ENCODE peak calls at places on chromosomes 7 and 10, in seven cellular contexts. Z is left ventricle myocardium inferior; J is AG04449; D is body of pancreas; I is PC-3; C is CD8-positive, alpha-beta T cell; F is transverse colon. X is an unnamed sample.

GRCh38 chr10:27884185-27884630 is 114.7 kb downstream of the ODAD2 start:
- DNase-seq in Z (no peak), J (no peak), D (no peak), I (no peak), C (no peak), F (no peak), X (no peak)

GRCh38 chr10:89481662-89482061 is 53.7 kb downstream of the SLC16A12 start:
- DNase-seq in Z (no peak), J (peak), D (no peak), I (peak), C (no peak), F (no peak), X (no peak)

GRCh38 chr7:33744293-33744692 is 161.0 kb upstream of the BMPER start:
- DNase-seq in Z (no peak), J (no peak), D (no peak), I (peak), C (no peak), F (no peak), X (no peak)

GRCh38 chr7:131359136-131359776 is 31.6 kb downstream of the MKLN1 start:
- DNase-seq in Z (no peak), J (no peak), D (no peak), I (no peak), C (no peak), F (no peak), X (no peak)

GRCh38 chr7:150412016-150412415 is 32.9 kb downstream of the ZNF775 start:
- DNase-seq in Z (no peak), J (no peak), D (no peak), I (no peak), C (no peak), F (no peak), X (no peak)

GRCh38 chr7:78226059-78226658 is 427.6 kb downstream of the PHTF2 start:
- DNase-seq in Z (peak), J (no peak), D (peak), I (peak), C (no peak), F (peak), X (peak)

GRCh38 chr7:22356010-22356854 is 722 bp downstream of the RAPGEF5 start:
- DNase-seq in Z (no peak), J (no peak), D (no peak), I (peak), C (no peak), F (peak), X (no peak)

GRCh38 chr7:2475678-2476015 is 551 bp downstream of the GRIFIN start:
- DNase-seq in Z (no peak), J (no peak), D (no peak), I (no peak), C (no peak), F (no peak), X (no peak)

GRCh38 chr10:80442879-80443278 is 11.2 kb upstream of the TSPAN14 start:
- DNase-seq in Z (no peak), J (no peak), D (no peak), I (no peak), C (no peak), F (no peak), X (no peak)

GRCh38 chr10:29328988-29329387 is 40.1 kb downstream of the LYZL1 start:
- DNase-seq in Z (peak), J (peak), D (peak), I (no peak), C (no peak), F (peak), X (no peak)

GRCh38 chr7:46089281-46089680 is 168.2 kb upstream of the IGFBP3 start:
- DNase-seq in Z (no peak), J (no peak), D (no peak), I (peak), C (no peak), F (no peak), X (no peak)

GRCh38 chr10:104297697-104298660 is 29.0 kb downstream of the GSTO2 start:
- DNase-seq in Z (peak), J (no peak), D (no peak), I (no peak), C (no peak), F (no peak), X (no peak)

GRCh38 chr7:138493535-138493934 is 33.5 kb downstream of the TRIM24 start:
- DNase-seq in Z (no peak), J (no peak), D (no peak), I (no peak), C (no peak), F (no peak), X (no peak)

GRCh38 chr10:92880233-92880861 is 32.0 kb downstream of the EXOC6 start:
- DNase-seq in Z (no peak), J (no peak), D (peak), I (peak), C (no peak), F (no peak), X (no peak)

GRCh38 chr7:91330378-91331295 is 66.4 kb downstream of the FZD1 start:
- DNase-seq in Z (no peak), J (no peak), D (no peak), I (no peak), C (no peak), F (no peak), X (no peak)

GRCh38 chr10:72085864-72086465 is 2.4 kb downstream of the SPOCK2 start:
- DNase-seq in Z (no peak), J (no peak), D (no peak), I (no peak), C (no peak), F (no peak), X (no peak)

GRCh38 chr10:72088879-72089585 is 681 bp upstream of the SPOCK2 start:
- DNase-seq in Z (peak), J (no peak), D (no peak), I (no peak), C (no peak), F (no peak), X (no peak)

GRCh38 chr10:72087969-72088878 is at the start of gene SPOCK2:
- DNase-seq in Z (no peak), J (no peak), D (no peak), I (no peak), C (peak), F (peak), X (peak)

GRCh38 chr10:72086466-72087391 is 1.6 kb downstream of the SPOCK2 start:
- DNase-seq in Z (peak), J (no peak), D (peak), I (no peak), C (peak), F (peak), X (peak)

GRCh38 chr10:72087392-72087968 is 871 bp downstream of the SPOCK2 start:
- DNase-seq in Z (no peak), J (no peak), D (no peak), I (no peak), C (no peak), F (peak), X (peak)
- H3K4me3 ChIP-seq in Z (peak), J (no peak), D (no peak), I (no peak), C (peak), F (peak), X (peak)

DNA sequence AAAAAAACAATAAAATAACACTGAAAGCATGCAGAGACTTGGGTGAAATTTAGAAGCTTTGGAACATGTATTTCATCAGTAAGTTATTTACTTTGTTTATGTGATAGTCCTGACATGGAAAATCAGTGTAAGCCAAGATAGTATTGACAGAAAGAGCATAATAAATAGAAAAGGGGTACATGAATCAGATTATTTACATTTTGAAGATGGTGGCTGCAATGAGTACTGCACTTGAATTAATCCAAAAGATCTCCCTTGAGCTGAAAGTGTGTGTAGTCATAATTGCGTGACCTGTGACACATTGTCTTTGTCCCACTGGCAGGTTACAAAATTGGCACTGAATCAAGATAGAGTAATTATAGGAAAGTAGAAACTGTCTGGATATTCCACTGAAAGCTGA is 562.9 kb downstream of the GFRA1 start:
- DNase-seq in Z (no peak), J (no peak), D (no peak), I (no peak), C (no peak), F (no peak), X (no peak)
- TF ChIP-seq CTCF in Z (no peak), J (no peak), D (no peak), I (no peak), C (no peak), F (no peak), X (no peak)

GRCh38 chr7:3544202-3544601 is 243.2 kb downstream of the SDK1 start:
- DNase-seq in Z (no peak), J (no peak), D (no peak), I (no peak), C (no peak), F (no peak), X (no peak)
- H3K4me3 ChIP-seq in Z (no peak), J (no peak), D (no peak), I (no peak), C (no peak), F (no peak), X (no peak)

GRCh38 chr10:6667679-6668270 is 87.7 kb upstream of the PRKCQ start:
- DNase-seq in Z (no peak), J (no peak), D (peak), I (peak), C (no peak), F (peak), X (peak)
- TF ChIP-seq CTCF in Z (peak), J (peak), D (peak), I (peak), C (peak), F (peak), X (peak)

DNA sequence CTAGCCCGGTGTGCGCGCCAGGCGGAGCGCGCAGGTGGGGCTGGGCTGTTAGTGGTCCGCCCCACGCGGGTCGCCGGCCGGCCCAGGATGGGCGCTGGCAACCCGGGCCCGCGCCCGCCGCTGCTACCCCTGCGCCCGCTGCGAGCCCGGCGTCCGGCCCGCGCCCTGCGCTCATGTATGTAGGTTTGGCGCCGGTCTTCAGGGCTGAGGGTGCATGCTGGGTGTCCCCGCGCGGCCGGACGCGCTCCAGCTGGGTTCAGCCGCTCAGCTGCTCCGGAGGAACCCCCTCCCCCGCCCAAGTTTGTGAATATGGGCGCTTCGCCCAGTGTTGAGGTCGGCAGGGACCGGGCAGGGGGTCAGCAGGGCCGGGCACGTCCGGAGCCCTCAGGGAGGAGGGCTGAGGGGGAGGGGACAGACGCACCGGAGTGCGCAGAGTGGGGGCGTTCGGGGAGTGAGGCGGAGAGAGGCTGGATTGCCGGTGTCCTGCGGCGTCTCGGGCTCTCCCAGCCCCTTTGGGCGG is 561 bp downstream of the VWC2 start:
- DNase-seq in Z (no peak), J (no peak), D (no peak), I (no peak), C (no peak), F (no peak), X (no peak)
- H3K4me3 ChIP-seq in Z (peak), J (no peak), D (peak), I (no peak), C (no peak), F (peak), X (no peak)

DNA sequence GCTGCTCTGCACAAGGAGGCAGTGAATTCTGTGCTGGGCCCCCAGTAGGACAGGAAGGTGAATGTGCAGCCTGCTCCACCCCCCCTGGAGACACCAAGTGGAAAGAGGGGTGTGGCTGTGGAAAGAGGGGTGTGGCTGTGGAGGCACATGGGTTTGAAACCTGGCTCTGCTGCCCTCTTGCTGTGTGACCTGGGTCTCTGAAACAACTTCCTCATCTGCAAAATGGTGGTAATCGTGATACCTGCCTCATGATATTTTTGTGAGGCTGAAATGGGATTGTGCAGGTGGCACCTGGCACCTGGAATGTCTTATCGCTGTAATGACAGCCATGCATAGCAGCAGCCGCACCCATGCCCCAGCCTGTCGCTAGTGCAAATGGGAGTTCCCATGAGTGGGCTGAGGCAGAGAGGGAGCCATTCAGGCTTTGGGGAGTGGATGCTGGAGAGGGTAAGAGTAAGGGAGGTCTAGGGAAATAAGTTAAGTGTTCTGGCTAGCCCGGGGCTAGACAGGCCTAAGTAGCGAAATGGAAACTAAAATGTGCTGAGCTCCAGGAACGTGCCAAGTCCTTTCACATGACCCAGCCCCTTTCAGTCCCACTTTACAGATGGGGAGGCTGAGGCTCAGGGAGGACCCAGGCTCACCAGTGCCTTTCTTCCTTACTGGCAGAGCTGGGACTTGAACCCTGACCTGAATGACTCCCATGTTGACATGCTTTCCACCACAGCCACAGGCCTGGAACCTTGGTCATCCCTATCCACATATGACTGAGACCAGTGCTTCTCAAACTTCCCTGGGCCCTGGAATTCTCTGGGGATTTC is 35.0 kb downstream of the C10orf105 start:
- DNase-seq in Z (no peak), J (no peak), D (no peak), I (peak), C (no peak), F (peak), X (no peak)
- TF ChIP-seq CTCF in Z (no peak), J (no peak), D (no peak), I (peak), C (no peak), F (no peak), X (no peak)

DNA sequence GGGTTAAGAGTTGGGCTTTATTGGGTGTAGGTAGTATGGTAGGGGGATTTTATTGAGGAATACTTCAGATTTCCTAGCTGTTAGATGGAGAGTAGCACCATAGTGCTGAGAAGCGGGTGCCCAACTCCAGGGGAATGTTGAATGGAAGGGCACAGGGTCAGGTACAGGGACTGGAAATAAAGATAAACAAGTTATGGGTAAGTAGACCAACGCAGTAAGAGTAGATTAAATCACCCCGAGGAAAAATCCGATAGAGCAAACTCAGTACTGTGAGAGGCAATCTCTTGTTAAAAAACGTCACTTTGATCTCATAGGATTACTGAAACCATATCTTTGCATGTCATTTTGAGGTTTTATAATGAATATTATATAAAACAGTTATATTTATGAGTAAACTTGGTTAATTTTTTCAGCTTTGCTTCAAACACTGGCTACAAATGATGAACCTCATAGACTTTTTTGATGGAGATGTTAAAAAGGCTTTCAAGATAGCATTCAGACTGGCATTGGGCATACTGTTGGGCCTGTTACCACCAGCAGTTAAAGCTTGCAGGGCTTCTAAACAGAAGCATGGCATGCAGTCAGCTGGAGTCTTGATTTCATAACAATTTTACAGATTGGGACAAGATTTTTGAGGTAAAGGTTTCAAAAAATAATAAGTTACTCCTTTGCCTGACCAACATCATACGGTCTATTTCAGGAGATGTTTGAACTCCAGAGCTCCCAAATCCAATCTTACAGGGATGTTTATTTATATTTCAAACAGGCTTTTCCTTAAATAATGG is 7.1 kb downstream of the AHR start:
- DNase-seq in Z (no peak), J (no peak), D (no peak), I (no peak), C (no peak), F (no peak), X (no peak)
- H3K4me3 ChIP-seq in Z (peak), J (no peak), D (no peak), I (peak), C (no peak), F (no peak), X (no peak)

GRCh38 chr7:10888861-10889260 is 84.8 kb upstream of the PHF14 start:
- DNase-seq in Z (no peak), J (no peak), D (no peak), I (no peak), C (no peak), F (no peak), X (no peak)

GRCh38 chr7:10889266-10889898 is 84.3 kb upstream of the PHF14 start:
- DNase-seq in Z (no peak), J (peak), D (peak), I (peak), C (no peak), F (peak), X (peak)
- TF ChIP-seq CTCF in Z (peak), J (peak), D (peak), I (peak), C (peak), F (peak), X (peak)